ENCODE peak calls at places on chromosomes 16 and 17, in four cellular contexts. W, N, M and O are unnamed samples.
A peak's percentile ranks its signal among the peaks of the same experiment; 100 is the strongest.

GRCh38 chr17:17029938-17030337 is 12.3 kb upstream of the MPRIP start:
- DNase-seq in M (no peak), N (no peak), W (no peak), O (no peak)

GRCh38 chr17:57459286-57459915 is 203.1 kb downstream of the MSI2 start:
- DNase-seq in M (no peak), N (peak; percentile 90), W (no peak), O (no peak)

GRCh38 chr16:11481987-11482386 is 104.7 kb downstream of the LITAF start:
- DNase-seq in M (peak; percentile 36), W (no peak), N (peak; percentile 63), O (no peak)

GRCh38 chr16:29023279-29024278 is 38.7 kb downstream of the LAT start:
- DNase-seq in N (peak; percentile 56), M (no peak), W (no peak), O (no peak)

GRCh38 chr16:77502448-77502847 is 67.6 kb upstream of the ADAMTS18 start:
- DNase-seq in N (no peak), M (no peak), W (no peak), O (no peak)

GRCh38 chr17:1137465-1137894 is 42.3 kb downstream of the ABR start:
- DNase-seq in N (no peak), M (no peak), W (no peak), O (peak; percentile 2)

GRCh38 chr16:56606688-56607618 is 1.4 kb upstream of the MT2A start:
- DNase-seq in N (peak; percentile 100), W (peak; percentile 37), M (peak; percentile 91), O (no peak)

GRCh38 chr17:49889500-49889899 is 41.6 kb upstream of the TAC4 start:
- DNase-seq in M (no peak), W (no peak), N (no peak), O (no peak)

GRCh38 chr17:34579979-34580684 is 750 bp downstream of the TMEM132E start:
- DNase-seq in N (peak; percentile 3), M (peak; percentile 40), W (no peak), O (no peak)

GRCh38 chr17:4648741-4649140 is 7.3 kb upstream of the ALOX15 start:
- DNase-seq in M (no peak), W (peak; percentile 94), N (no peak), O (no peak)

GRCh38 chr17:64003526-64004121 is 5.5 kb downstream of the PRR29 start:
- DNase-seq in N (no peak), W (no peak), M (no peak), O (no peak)

GRCh38 chr16:86490859-86491642 is 19.3 kb upstream of the FOXF1 start:
- DNase-seq in W (no peak), N (peak; percentile 42), M (peak; percentile 53), O (no peak)

GRCh38 chr17:14805348-14805747 is 459.8 kb downstream of the PMP22 start:
- DNase-seq in M (no peak), N (peak; percentile 17), W (no peak), O (no peak)

GRCh38 chr17:55577687-55578086 is 66.4 kb upstream of the SMIM36 start:
- DNase-seq in M (no peak), W (no peak), N (no peak), O (no peak)

GRCh38 chr17:43449470-43450202 is 34.1 kb upstream of the DHX8 start:
- DNase-seq in N (no peak), M (peak; percentile 36), W (no peak), O (no peak)

GRCh38 chr17:67200727-67201301 is 44.2 kb downstream of the HELZ start:
- DNase-seq in N (peak; percentile 53), M (peak; percentile 39), W (no peak), O (no peak)

GRCh38 chr17:75067856-75068255 is 19.9 kb upstream of the SLC16A5 start:
- DNase-seq in M (no peak), W (no peak), N (no peak), O (no peak)

GRCh38 chr17:80160536-80160935 is 9.3 kb upstream of the CARD14 start:
- DNase-seq in N (no peak), W (no peak), M (no peak), O (no peak)

GRCh38 chr16:16155234-16155633 is 68.1 kb downstream of the ABCC6 start:
- DNase-seq in W (no peak), M (no peak), N (no peak), O (no peak)

GRCh38 chr17:81939881-81940385 is 2.8 kb upstream of the PYCR1 start:
- DNase-seq in W (no peak), M (peak; percentile 42), N (no peak), O (no peak)

GRCh38 chr17:58786586-58787295 is 31.1 kb downstream of the PPM1E start:
- DNase-seq in M (peak; percentile 15), N (peak; percentile 86), W (no peak), O (no peak)